ENCODE peak calls at places on chromosome 13, in nine cellular contexts. One of them, this sample, is unnamed.

GRCh38 chr13:49975826-49976225 is 21.0 kb upstream of the TRIM13 start:
- DNase-seq in fibroblast of pulmonary artery: no peak
- DNase-seq in stimulated activated CD4-positive, alpha-beta T cell treated with anti-CD3 and anti-CD28 coated beads, Interleukin-1b, Interleukin-23, amount 100 ng/mL, for 4 hours: no peak
- DNase-seq in frontal cortex: no peak
- DNase-seq in anterior cingulate cortex: no peak
- DNase-seq in foreskin keratinocyte: no peak
- DNase-seq in activated effector memory CD4-positive, alpha-beta T cell treated with anti-CD3 and anti-CD28 coated beads, Interleukin-2, amount 50 U/mL, for 16 hours: no peak
- DNase-seq in NCI-H2029 treated with DMSO at 0.1 percent for 48 hours: no peak
- DNase-seq in EL: no peak
- DNase-seq in this sample: no peak

GRCh38 chr13:80871481-80871880 is 530.6 kb upstream of the SPRY2 start:
- DNase-seq in fibroblast of pulmonary artery: peak
- DNase-seq in stimulated activated CD4-positive, alpha-beta T cell treated with anti-CD3 and anti-CD28 coated beads, Interleukin-1b, Interleukin-23, amount 100 ng/mL, for 4 hours: no peak
- DNase-seq in frontal cortex: no peak
- DNase-seq in anterior cingulate cortex: no peak
- DNase-seq in foreskin keratinocyte: peak
- DNase-seq in activated effector memory CD4-positive, alpha-beta T cell treated with anti-CD3 and anti-CD28 coated beads, Interleukin-2, amount 50 U/mL, for 16 hours: no peak
- DNase-seq in NCI-H2029 treated with DMSO at 0.1 percent for 48 hours: no peak
- DNase-seq in EL: no peak
- DNase-seq in this sample: no peak

GRCh38 chr13:110430391-110431338 is 123.6 kb downstream of the COL4A2 start:
- DNase-seq in fibroblast of pulmonary artery: no peak
- DNase-seq in stimulated activated CD4-positive, alpha-beta T cell treated with anti-CD3 and anti-CD28 coated beads, Interleukin-1b, Interleukin-23, amount 100 ng/mL, for 4 hours: no peak
- DNase-seq in frontal cortex: no peak
- DNase-seq in anterior cingulate cortex: no peak
- DNase-seq in foreskin keratinocyte: peak
- DNase-seq in activated effector memory CD4-positive, alpha-beta T cell treated with anti-CD3 and anti-CD28 coated beads, Interleukin-2, amount 50 U/mL, for 16 hours: no peak
- DNase-seq in NCI-H2029 treated with DMSO at 0.1 percent for 48 hours: no peak
- DNase-seq in EL: no peak
- DNase-seq in this sample: no peak

GRCh38 chr13:81302677-81303076 is 961.8 kb upstream of the SPRY2 start:
- DNase-seq in fibroblast of pulmonary artery: no peak
- DNase-seq in stimulated activated CD4-positive, alpha-beta T cell treated with anti-CD3 and anti-CD28 coated beads, Interleukin-1b, Interleukin-23, amount 100 ng/mL, for 4 hours: no peak
- DNase-seq in frontal cortex: no peak
- DNase-seq in anterior cingulate cortex: no peak
- DNase-seq in foreskin keratinocyte: no peak
- DNase-seq in activated effector memory CD4-positive, alpha-beta T cell treated with anti-CD3 and anti-CD28 coated beads, Interleukin-2, amount 50 U/mL, for 16 hours: no peak
- DNase-seq in NCI-H2029 treated with DMSO at 0.1 percent for 48 hours: no peak
- DNase-seq in EL: no peak
- DNase-seq in this sample: no peak

GRCh38 chr13:27510082-27510481 is 59.7 kb upstream of the MTIF3 start:
- DNase-seq in fibroblast of pulmonary artery: no peak
- DNase-seq in stimulated activated CD4-positive, alpha-beta T cell treated with anti-CD3 and anti-CD28 coated beads, Interleukin-1b, Interleukin-23, amount 100 ng/mL, for 4 hours: no peak
- DNase-seq in frontal cortex: no peak
- DNase-seq in anterior cingulate cortex: no peak
- DNase-seq in foreskin keratinocyte: no peak
- DNase-seq in activated effector memory CD4-positive, alpha-beta T cell treated with anti-CD3 and anti-CD28 coated beads, Interleukin-2, amount 50 U/mL, for 16 hours: no peak
- DNase-seq in NCI-H2029 treated with DMSO at 0.1 percent for 48 hours: no peak
- DNase-seq in EL: no peak
- DNase-seq in this sample: no peak

GRCh38 chr13:41502676-41503075 is 45.3 kb downstream of the RGCC start:
- DNase-seq in fibroblast of pulmonary artery: no peak
- DNase-seq in stimulated activated CD4-positive, alpha-beta T cell treated with anti-CD3 and anti-CD28 coated beads, Interleukin-1b, Interleukin-23, amount 100 ng/mL, for 4 hours: no peak
- DNase-seq in frontal cortex: no peak
- DNase-seq in anterior cingulate cortex: no peak
- DNase-seq in foreskin keratinocyte: no peak
- DNase-seq in activated effector memory CD4-positive, alpha-beta T cell treated with anti-CD3 and anti-CD28 coated beads, Interleukin-2, amount 50 U/mL, for 16 hours: no peak
- DNase-seq in NCI-H2029 treated with DMSO at 0.1 percent for 48 hours: no peak
- DNase-seq in EL: no peak
- DNase-seq in this sample: no peak

GRCh38 chr13:29885967-29886366 is 35.5 kb upstream of the UBL3 start:
- DNase-seq in fibroblast of pulmonary artery: no peak
- DNase-seq in stimulated activated CD4-positive, alpha-beta T cell treated with anti-CD3 and anti-CD28 coated beads, Interleukin-1b, Interleukin-23, amount 100 ng/mL, for 4 hours: no peak
- DNase-seq in frontal cortex: no peak
- DNase-seq in anterior cingulate cortex: no peak
- DNase-seq in foreskin keratinocyte: no peak
- DNase-seq in activated effector memory CD4-positive, alpha-beta T cell treated with anti-CD3 and anti-CD28 coated beads, Interleukin-2, amount 50 U/mL, for 16 hours: no peak
- DNase-seq in NCI-H2029 treated with DMSO at 0.1 percent for 48 hours: no peak
- DNase-seq in EL: no peak
- DNase-seq in this sample: no peak

GRCh38 chr13:90768116-90768515 is 579.4 kb upstream of the MIR17HG start:
- DNase-seq in fibroblast of pulmonary artery: no peak
- DNase-seq in stimulated activated CD4-positive, alpha-beta T cell treated with anti-CD3 and anti-CD28 coated beads, Interleukin-1b, Interleukin-23, amount 100 ng/mL, for 4 hours: no peak
- DNase-seq in frontal cortex: no peak
- DNase-seq in anterior cingulate cortex: no peak
- DNase-seq in foreskin keratinocyte: no peak
- DNase-seq in activated effector memory CD4-positive, alpha-beta T cell treated with anti-CD3 and anti-CD28 coated beads, Interleukin-2, amount 50 U/mL, for 16 hours: no peak
- DNase-seq in NCI-H2029 treated with DMSO at 0.1 percent for 48 hours: no peak
- DNase-seq in EL: no peak
- DNase-seq in this sample: no peak

GRCh38 chr13:59413121-59413520 is 750.6 kb downstream of the DIAPH3 start:
- DNase-seq in fibroblast of pulmonary artery: no peak
- DNase-seq in stimulated activated CD4-positive, alpha-beta T cell treated with anti-CD3 and anti-CD28 coated beads, Interleukin-1b, Interleukin-23, amount 100 ng/mL, for 4 hours: no peak
- DNase-seq in frontal cortex: no peak
- DNase-seq in anterior cingulate cortex: no peak
- DNase-seq in foreskin keratinocyte: no peak
- DNase-seq in activated effector memory CD4-positive, alpha-beta T cell treated with anti-CD3 and anti-CD28 coated beads, Interleukin-2, amount 50 U/mL, for 16 hours: no peak
- DNase-seq in NCI-H2029 treated with DMSO at 0.1 percent for 48 hours: no peak
- DNase-seq in EL: peak
- DNase-seq in this sample: no peak

GRCh38 chr13:100394005-100394695 is 194.4 kb downstream of the GGACT start:
- DNase-seq in fibroblast of pulmonary artery: peak
- DNase-seq in stimulated activated CD4-positive, alpha-beta T cell treated with anti-CD3 and anti-CD28 coated beads, Interleukin-1b, Interleukin-23, amount 100 ng/mL, for 4 hours: no peak
- DNase-seq in frontal cortex: no peak
- DNase-seq in anterior cingulate cortex: no peak
- DNase-seq in foreskin keratinocyte: no peak
- DNase-seq in activated effector memory CD4-positive, alpha-beta T cell treated with anti-CD3 and anti-CD28 coated beads, Interleukin-2, amount 50 U/mL, for 16 hours: no peak
- DNase-seq in NCI-H2029 treated with DMSO at 0.1 percent for 48 hours: no peak
- DNase-seq in EL: peak
- DNase-seq in this sample: no peak

GRCh38 chr13:21124853-21125252 is 51.5 kb downstream of the SKA3 start:
- DNase-seq in fibroblast of pulmonary artery: peak
- DNase-seq in stimulated activated CD4-positive, alpha-beta T cell treated with anti-CD3 and anti-CD28 coated beads, Interleukin-1b, Interleukin-23, amount 100 ng/mL, for 4 hours: no peak
- DNase-seq in frontal cortex: no peak
- DNase-seq in anterior cingulate cortex: no peak
- DNase-seq in foreskin keratinocyte: peak
- DNase-seq in activated effector memory CD4-positive, alpha-beta T cell treated with anti-CD3 and anti-CD28 coated beads, Interleukin-2, amount 50 U/mL, for 16 hours: no peak
- DNase-seq in NCI-H2029 treated with DMSO at 0.1 percent for 48 hours: peak
- DNase-seq in EL: peak
- DNase-seq in this sample: no peak

GRCh38 chr13:46303743-46304385 is 83.2 kb downstream of the RUBCNL start:
- DNase-seq in fibroblast of pulmonary artery: no peak
- DNase-seq in stimulated activated CD4-positive, alpha-beta T cell treated with anti-CD3 and anti-CD28 coated beads, Interleukin-1b, Interleukin-23, amount 100 ng/mL, for 4 hours: no peak
- DNase-seq in frontal cortex: no peak
- DNase-seq in anterior cingulate cortex: no peak
- DNase-seq in foreskin keratinocyte: no peak
- DNase-seq in activated effector memory CD4-positive, alpha-beta T cell treated with anti-CD3 and anti-CD28 coated beads, Interleukin-2, amount 50 U/mL, for 16 hours: no peak
- DNase-seq in NCI-H2029 treated with DMSO at 0.1 percent for 48 hours: no peak
- DNase-seq in EL: no peak
- DNase-seq in this sample: no peak

GRCh38 chr13:63092461-63092860 is 1676.8 kb upstream of the PCDH20 start:
- DNase-seq in fibroblast of pulmonary artery: no peak
- DNase-seq in stimulated activated CD4-positive, alpha-beta T cell treated with anti-CD3 and anti-CD28 coated beads, Interleukin-1b, Interleukin-23, amount 100 ng/mL, for 4 hours: no peak
- DNase-seq in frontal cortex: no peak
- DNase-seq in anterior cingulate cortex: no peak
- DNase-seq in foreskin keratinocyte: no peak
- DNase-seq in activated effector memory CD4-positive, alpha-beta T cell treated with anti-CD3 and anti-CD28 coated beads, Interleukin-2, amount 50 U/mL, for 16 hours: no peak
- DNase-seq in NCI-H2029 treated with DMSO at 0.1 percent for 48 hours: no peak
- DNase-seq in EL: no peak
- DNase-seq in this sample: no peak

GRCh38 chr13:32443111-32443510 is 15.2 kb upstream of the N4BP2L1 start:
- DNase-seq in fibroblast of pulmonary artery: peak
- DNase-seq in stimulated activated CD4-positive, alpha-beta T cell treated with anti-CD3 and anti-CD28 coated beads, Interleukin-1b, Interleukin-23, amount 100 ng/mL, for 4 hours: peak
- DNase-seq in frontal cortex: no peak
- DNase-seq in anterior cingulate cortex: no peak
- DNase-seq in foreskin keratinocyte: no peak
- DNase-seq in activated effector memory CD4-positive, alpha-beta T cell treated with anti-CD3 and anti-CD28 coated beads, Interleukin-2, amount 50 U/mL, for 16 hours: peak
- DNase-seq in NCI-H2029 treated with DMSO at 0.1 percent for 48 hours: no peak
- DNase-seq in EL: peak
- DNase-seq in this sample: no peak

GRCh38 chr13:35646061-35646774 is 169.7 kb upstream of the MAB21L1 start:
- DNase-seq in fibroblast of pulmonary artery: no peak
- DNase-seq in stimulated activated CD4-positive, alpha-beta T cell treated with anti-CD3 and anti-CD28 coated beads, Interleukin-1b, Interleukin-23, amount 100 ng/mL, for 4 hours: no peak
- DNase-seq in frontal cortex: no peak
- DNase-seq in anterior cingulate cortex: no peak
- DNase-seq in foreskin keratinocyte: no peak
- DNase-seq in activated effector memory CD4-positive, alpha-beta T cell treated with anti-CD3 and anti-CD28 coated beads, Interleukin-2, amount 50 U/mL, for 16 hours: no peak
- DNase-seq in NCI-H2029 treated with DMSO at 0.1 percent for 48 hours: no peak
- DNase-seq in EL: no peak
- DNase-seq in this sample: no peak

GRCh38 chr13:45781553-45782326 is 69.8 kb downstream of the SIAH3 start:
- DNase-seq in fibroblast of pulmonary artery: peak
- DNase-seq in stimulated activated CD4-positive, alpha-beta T cell treated with anti-CD3 and anti-CD28 coated beads, Interleukin-1b, Interleukin-23, amount 100 ng/mL, for 4 hours: no peak
- DNase-seq in frontal cortex: no peak
- DNase-seq in anterior cingulate cortex: no peak
- DNase-seq in foreskin keratinocyte: peak
- DNase-seq in activated effector memory CD4-positive, alpha-beta T cell treated with anti-CD3 and anti-CD28 coated beads, Interleukin-2, amount 50 U/mL, for 16 hours: no peak
- DNase-seq in NCI-H2029 treated with DMSO at 0.1 percent for 48 hours: peak
- DNase-seq in EL: peak
- DNase-seq in this sample: no peak

GRCh38 chr13:25067054-25067453 is 28.9 kb upstream of the PABPC3 start:
- DNase-seq in fibroblast of pulmonary artery: no peak
- DNase-seq in stimulated activated CD4-positive, alpha-beta T cell treated with anti-CD3 and anti-CD28 coated beads, Interleukin-1b, Interleukin-23, amount 100 ng/mL, for 4 hours: no peak
- DNase-seq in frontal cortex: no peak
- DNase-seq in anterior cingulate cortex: no peak
- DNase-seq in foreskin keratinocyte: no peak
- DNase-seq in activated effector memory CD4-positive, alpha-beta T cell treated with anti-CD3 and anti-CD28 coated beads, Interleukin-2, amount 50 U/mL, for 16 hours: no peak
- DNase-seq in NCI-H2029 treated with DMSO at 0.1 percent for 48 hours: peak
- DNase-seq in EL: no peak
- DNase-seq in this sample: no peak

GRCh38 chr13:109160887-109161669 is 531.7 kb downstream of the MYO16 start:
- DNase-seq in fibroblast of pulmonary artery: no peak
- DNase-seq in stimulated activated CD4-positive, alpha-beta T cell treated with anti-CD3 and anti-CD28 coated beads, Interleukin-1b, Interleukin-23, amount 100 ng/mL, for 4 hours: no peak
- DNase-seq in frontal cortex: no peak
- DNase-seq in anterior cingulate cortex: no peak
- DNase-seq in foreskin keratinocyte: peak
- DNase-seq in activated effector memory CD4-positive, alpha-beta T cell treated with anti-CD3 and anti-CD28 coated beads, Interleukin-2, amount 50 U/mL, for 16 hours: no peak
- DNase-seq in NCI-H2029 treated with DMSO at 0.1 percent for 48 hours: no peak
- DNase-seq in EL: peak
- DNase-seq in this sample: no peak

GRCh38 chr13:37491661-37492060 is 106.9 kb downstream of the POSTN start:
- DNase-seq in fibroblast of pulmonary artery: no peak
- DNase-seq in stimulated activated CD4-positive, alpha-beta T cell treated with anti-CD3 and anti-CD28 coated beads, Interleukin-1b, Interleukin-23, amount 100 ng/mL, for 4 hours: no peak
- DNase-seq in frontal cortex: no peak
- DNase-seq in anterior cingulate cortex: no peak
- DNase-seq in foreskin keratinocyte: no peak
- DNase-seq in activated effector memory CD4-positive, alpha-beta T cell treated with anti-CD3 and anti-CD28 coated beads, Interleukin-2, amount 50 U/mL, for 16 hours: no peak
- DNase-seq in NCI-H2029 treated with DMSO at 0.1 percent for 48 hours: no peak
- DNase-seq in EL: no peak
- DNase-seq in this sample: no peak

GRCh38 chr13:72537782-72538181 is 189.6 kb downstream of the MZT1 start:
- DNase-seq in fibroblast of pulmonary artery: no peak
- DNase-seq in stimulated activated CD4-positive, alpha-beta T cell treated with anti-CD3 and anti-CD28 coated beads, Interleukin-1b, Interleukin-23, amount 100 ng/mL, for 4 hours: no peak
- DNase-seq in frontal cortex: no peak
- DNase-seq in anterior cingulate cortex: no peak
- DNase-seq in foreskin keratinocyte: no peak
- DNase-seq in activated effector memory CD4-positive, alpha-beta T cell treated with anti-CD3 and anti-CD28 coated beads, Interleukin-2, amount 50 U/mL, for 16 hours: no peak
- DNase-seq in NCI-H2029 treated with DMSO at 0.1 percent for 48 hours: no peak
- DNase-seq in EL: no peak
- DNase-seq in this sample: no peak

GRCh38 chr13:40666905-40667621 is 622 bp upstream of the FOXO1 start:
- DNase-seq in fibroblast of pulmonary artery: no peak
- DNase-seq in stimulated activated CD4-positive, alpha-beta T cell treated with anti-CD3 and anti-CD28 coated beads, Interleukin-1b, Interleukin-23, amount 100 ng/mL, for 4 hours: no peak
- DNase-seq in frontal cortex: peak
- DNase-seq in anterior cingulate cortex: peak
- DNase-seq in foreskin keratinocyte: no peak
- DNase-seq in activated effector memory CD4-positive, alpha-beta T cell treated with anti-CD3 and anti-CD28 coated beads, Interleukin-2, amount 50 U/mL, for 16 hours: peak
- DNase-seq in NCI-H2029 treated with DMSO at 0.1 percent for 48 hours: no peak
- DNase-seq in EL: no peak
- DNase-seq in this sample: peak

GRCh38 chr13:40583738-40584137 is 82.7 kb downstream of the FOXO1 start:
- DNase-seq in fibroblast of pulmonary artery: no peak
- DNase-seq in stimulated activated CD4-positive, alpha-beta T cell treated with anti-CD3 and anti-CD28 coated beads, Interleukin-1b, Interleukin-23, amount 100 ng/mL, for 4 hours: no peak
- DNase-seq in frontal cortex: no peak
- DNase-seq in anterior cingulate cortex: no peak
- DNase-seq in foreskin keratinocyte: no peak
- DNase-seq in activated effector memory CD4-positive, alpha-beta T cell treated with anti-CD3 and anti-CD28 coated beads, Interleukin-2, amount 50 U/mL, for 16 hours: no peak
- DNase-seq in NCI-H2029 treated with DMSO at 0.1 percent for 48 hours: no peak
- DNase-seq in EL: no peak
- DNase-seq in this sample: no peak

GRCh38 chr13:106083620-106084350 is 451.7 kb downstream of the EFNB2 start:
- DNase-seq in fibroblast of pulmonary artery: peak
- DNase-seq in stimulated activated CD4-positive, alpha-beta T cell treated with anti-CD3 and anti-CD28 coated beads, Interleukin-1b, Interleukin-23, amount 100 ng/mL, for 4 hours: no peak
- DNase-seq in frontal cortex: peak
- DNase-seq in anterior cingulate cortex: no peak
- DNase-seq in foreskin keratinocyte: peak
- DNase-seq in activated effector memory CD4-positive, alpha-beta T cell treated with anti-CD3 and anti-CD28 coated beads, Interleukin-2, amount 50 U/mL, for 16 hours: no peak
- DNase-seq in NCI-H2029 treated with DMSO at 0.1 percent for 48 hours: no peak
- DNase-seq in EL: peak
- DNase-seq in this sample: no peak

GRCh38 chr13:60303166-60303565 is 93.9 kb upstream of the TDRD3 start:
- DNase-seq in fibroblast of pulmonary artery: no peak
- DNase-seq in stimulated activated CD4-positive, alpha-beta T cell treated with anti-CD3 and anti-CD28 coated beads, Interleukin-1b, Interleukin-23, amount 100 ng/mL, for 4 hours: no peak
- DNase-seq in frontal cortex: no peak
- DNase-seq in anterior cingulate cortex: no peak
- DNase-seq in foreskin keratinocyte: no peak
- DNase-seq in activated effector memory CD4-positive, alpha-beta T cell treated with anti-CD3 and anti-CD28 coated beads, Interleukin-2, amount 50 U/mL, for 16 hours: no peak
- DNase-seq in NCI-H2029 treated with DMSO at 0.1 percent for 48 hours: no peak
- DNase-seq in EL: no peak
- DNase-seq in this sample: no peak

GRCh38 chr13:45728759-45729158 is 26.6 kb downstream of the CBY2 start:
- DNase-seq in fibroblast of pulmonary artery: peak
- DNase-seq in stimulated activated CD4-positive, alpha-beta T cell treated with anti-CD3 and anti-CD28 coated beads, Interleukin-1b, Interleukin-23, amount 100 ng/mL, for 4 hours: no peak
- DNase-seq in frontal cortex: no peak
- DNase-seq in anterior cingulate cortex: no peak
- DNase-seq in foreskin keratinocyte: no peak
- DNase-seq in activated effector memory CD4-positive, alpha-beta T cell treated with anti-CD3 and anti-CD28 coated beads, Interleukin-2, amount 50 U/mL, for 16 hours: no peak
- DNase-seq in NCI-H2029 treated with DMSO at 0.1 percent for 48 hours: no peak
- DNase-seq in EL: peak
- DNase-seq in this sample: no peak

GRCh38 chr13:20160346-20161274 is at the start of gene GJA3:
- DNase-seq in fibroblast of pulmonary artery: peak
- DNase-seq in stimulated activated CD4-positive, alpha-beta T cell treated with anti-CD3 and anti-CD28 coated beads, Interleukin-1b, Interleukin-23, amount 100 ng/mL, for 4 hours: peak
- DNase-seq in frontal cortex: no peak
- DNase-seq in anterior cingulate cortex: no peak
- DNase-seq in foreskin keratinocyte: no peak
- DNase-seq in activated effector memory CD4-positive, alpha-beta T cell treated with anti-CD3 and anti-CD28 coated beads, Interleukin-2, amount 50 U/mL, for 16 hours: peak
- DNase-seq in NCI-H2029 treated with DMSO at 0.1 percent for 48 hours: no peak
- DNase-seq in EL: peak
- DNase-seq in this sample: peak

This sample was measured in spleen.